ENCODE peak calls at places on chromosomes 11 and 22, in six cellular contexts. H is amygdala; L is activated T-cell treated with anti-CD3 and anti-CD28 coated beads, Interleukin-2, amount 50 U/mL, for 72 hours; U is NCI-H526 treated with DMSO at 0.1 percent for 48 hours; T is fibroblast of lung; I is stimulated activated CD8-positive, alpha-beta memory T cell treated with anti-CD3 and anti-CD28 coated beads, Interleukin-4, amount 100 ng/mL, for 4 hours. Q is an unnamed sample.

GRCh38 chr22:11066458-11067285 is 4461.3 kb upstream of the OR11H1 start:
- DNase-seq in H (no peak), I (no peak), L (no peak), T (no peak), U (no peak), Q (no peak)

GRCh38 chr11:44308923-44309482 is 936 bp downstream of the ALX4 start:
- DNase-seq in T (no peak), L (no peak), H (no peak), I (no peak), U (no peak), Q (no peak)

GRCh38 chr11:34240150-34240494 is 117.7 kb downstream of the ABTB2 start:
- DNase-seq in U (no peak), I (no peak), H (no peak), L (no peak), T (no peak), Q (no peak)

GRCh38 chr11:68753300-68753699 is 2.0 kb upstream of the TESMIN start:
- DNase-seq in I (no peak), U (peak), L (no peak), H (no peak), T (no peak), Q (no peak)

GRCh38 chr22:19497245-19497644 is 17.5 kb downstream of the CDC45 start:
- DNase-seq in H (no peak), T (peak), I (no peak), U (no peak), L (no peak), Q (no peak)

GRCh38 chr11:102302241-102302640 is 15.0 kb upstream of the BIRC3 start:
- DNase-seq in H (no peak), L (no peak), T (no peak), U (no peak), I (no peak), Q (no peak)

GRCh38 chr22:22015631-22016030 is 33.0 kb upstream of the TOP3B start:
- DNase-seq in I (no peak), U (no peak), H (no peak), T (no peak), L (no peak), Q (no peak)

GRCh38 chr11:35106595-35106994 is 32.4 kb upstream of the CD44 start:
- DNase-seq in T (no peak), L (no peak), H (no peak), U (no peak), I (no peak), Q (no peak)

GRCh38 chr22:46798366-46799057 is 36.1 kb downstream of the TBC1D22A start:
- DNase-seq in I (peak), L (peak), T (peak), U (peak), H (no peak), Q (no peak)

GRCh38 chr11:102837151-102837550 is 6.3 kb downstream of the MMP3 start:
- DNase-seq in H (no peak), L (no peak), I (no peak), U (no peak), T (no peak), Q (no peak)

GRCh38 chr22:24176630-24177029 is 4.7 kb upstream of the SUSD2 start:
- DNase-seq in L (no peak), U (no peak), H (no peak), I (no peak), T (no peak), Q (no peak)

GRCh38 chr11:107840120-107840479 is 18.5 kb downstream of the SLC35F2 start:
- DNase-seq in I (no peak), L (no peak), H (no peak), T (no peak), U (no peak), Q (no peak)

GRCh38 chr22:26442086-26442756 is 13.2 kb downstream of the ASPHD2 start:
- DNase-seq in L (no peak), I (no peak), T (no peak), U (no peak), H (no peak), Q (no peak)

GRCh38 chr11:62138630-62139425 is 15.0 kb downstream of the INCENP start:
- DNase-seq in U (no peak), L (no peak), H (no peak), T (no peak), I (no peak), Q (no peak)

GRCh38 chr11:58576792-58577440 is 1.3 kb upstream of the LPXN start:
- DNase-seq in U (no peak), T (peak), L (no peak), I (no peak), H (no peak), Q (no peak)

GRCh38 chr22:19937616-19938473 is 3.7 kb upstream of the COMT start:
- DNase-seq in T (no peak), H (no peak), L (no peak), I (no peak), U (no peak), Q (no peak)

GRCh38 chr11:44766112-44766971 is 39.6 kb downstream of the TSPAN18 start:
- DNase-seq in T (peak), U (no peak), H (no peak), I (no peak), L (no peak), Q (no peak)